ENCODE peak calls at places on chromosomes 6 and 20, in five cellular contexts. One of them, this sample, is unnamed.

GRCh38 chr6:57262491-57262890 is 40.4 kb upstream of the RAB23 start:
- DNase-seq in Peyer's patch: peak
- DNase-seq in Panc1: no peak
- DNase-seq in kidney: peak
- DNase-seq in effector memory CD4-positive, alpha-beta T cell: no peak
- DNase-seq in this sample: no peak

GRCh38 chr20:49385471-49385870 is 97.0 kb downstream of the KCNB1 start:
- DNase-seq in Peyer's patch: no peak
- DNase-seq in effector memory CD4-positive, alpha-beta T cell: no peak
- DNase-seq in Panc1: no peak
- DNase-seq in kidney: no peak
- DNase-seq in this sample: peak

GRCh38 chr6:155412335-155412734 is 43.3 kb downstream of the NOX3 start:
- DNase-seq in effector memory CD4-positive, alpha-beta T cell: no peak
- DNase-seq in kidney: no peak
- DNase-seq in Panc1: no peak
- DNase-seq in Peyer's patch: no peak
- DNase-seq in this sample: no peak

GRCh38 chr20:2692036-2692885 is at the start of gene EBF4:
- DNase-seq in Panc1: no peak
- DNase-seq in Peyer's patch: peak
- DNase-seq in kidney: peak
- DNase-seq in effector memory CD4-positive, alpha-beta T cell: peak
- DNase-seq in this sample: peak

GRCh38 chr6:150528648-150529285 is 70.9 kb upstream of the PLEKHG1 start:
- DNase-seq in kidney: peak
- DNase-seq in effector memory CD4-positive, alpha-beta T cell: no peak
- DNase-seq in Panc1: no peak
- DNase-seq in Peyer's patch: peak
- DNase-seq in this sample: no peak

GRCh38 chr6:44225579-44226325 is 2.4 kb downstream of the SLC29A1 start:
- DNase-seq in Peyer's patch: no peak
- DNase-seq in effector memory CD4-positive, alpha-beta T cell: no peak
- DNase-seq in kidney: no peak
- DNase-seq in Panc1: no peak
- DNase-seq in this sample: no peak

GRCh38 chr20:51562334-51563140 is 20.0 kb upstream of the NFATC2 start:
- DNase-seq in Peyer's patch: peak
- DNase-seq in kidney: peak
- DNase-seq in Panc1: peak
- DNase-seq in effector memory CD4-positive, alpha-beta T cell: no peak
- DNase-seq in this sample: no peak

GRCh38 chr6:6749791-6750434 is 161.4 kb downstream of the LY86 start:
- DNase-seq in effector memory CD4-positive, alpha-beta T cell: no peak
- DNase-seq in Panc1: no peak
- DNase-seq in Peyer's patch: peak
- DNase-seq in kidney: peak
- DNase-seq in this sample: no peak

GRCh38 chr6:34575326-34575725 is 19.2 kb upstream of the SPDEF start:
- DNase-seq in effector memory CD4-positive, alpha-beta T cell: no peak
- DNase-seq in kidney: no peak
- DNase-seq in Peyer's patch: no peak
- DNase-seq in Panc1: no peak
- DNase-seq in this sample: no peak

GRCh38 chr6:142842423-142843261 is 102.3 kb downstream of the HIVEP2 start:
- DNase-seq in effector memory CD4-positive, alpha-beta T cell: peak
- DNase-seq in Panc1: peak
- DNase-seq in kidney: no peak
- DNase-seq in Peyer's patch: no peak
- DNase-seq in this sample: peak

GRCh38 chr6:51711876-51712275 is 375.5 kb downstream of the PKHD1 start:
- DNase-seq in Peyer's patch: no peak
- DNase-seq in Panc1: no peak
- DNase-seq in effector memory CD4-positive, alpha-beta T cell: no peak
- DNase-seq in kidney: no peak
- DNase-seq in this sample: no peak

GRCh38 chr6:161486326-161486725 is 212.5 kb upstream of the AGPAT4 start:
- DNase-seq in effector memory CD4-positive, alpha-beta T cell: no peak
- DNase-seq in kidney: no peak
- DNase-seq in Peyer's patch: no peak
- DNase-seq in Panc1: no peak
- DNase-seq in this sample: no peak

GRCh38 chr6:1590580-1590979 is 19.1 kb upstream of the FOXC1 start:
- DNase-seq in kidney: no peak
- DNase-seq in effector memory CD4-positive, alpha-beta T cell: no peak
- DNase-seq in Panc1: no peak
- DNase-seq in Peyer's patch: peak
- DNase-seq in this sample: no peak

DNA sequence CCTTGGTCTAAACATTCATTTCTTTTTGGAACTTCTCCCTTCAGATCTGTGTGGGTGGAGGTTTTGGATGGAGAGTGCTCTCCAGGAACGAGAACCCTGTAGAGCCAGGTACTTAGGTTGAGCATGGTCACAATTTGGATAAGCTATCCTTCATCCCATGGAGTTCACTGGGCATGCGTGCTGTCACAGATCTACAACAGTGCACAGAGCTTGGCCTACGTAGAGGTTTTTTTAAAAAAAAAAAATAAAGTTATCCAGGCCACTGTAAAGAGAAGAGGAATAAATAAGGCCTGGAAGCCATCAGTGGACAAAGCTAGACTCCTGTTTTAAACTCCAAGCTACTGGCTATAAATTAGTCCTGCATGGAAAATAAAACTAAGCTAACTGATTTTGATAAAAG is 165.6 kb downstream of the SLC24A3 start:
- DNase-seq in kidney: no peak
- DNase-seq in Panc1: no peak
- DNase-seq in effector memory CD4-positive, alpha-beta T cell: no peak
- DNase-seq in Peyer's patch: no peak
- DNase-seq in this sample: no peak
- H3K27ac ChIP-seq in kidney: no peak
- H3K27ac ChIP-seq in Panc1: no peak
- H3K27ac ChIP-seq in effector memory CD4-positive, alpha-beta T cell: no peak
- H3K27ac ChIP-seq in Peyer's patch: no peak
- H3K27ac ChIP-seq in this sample: no peak

DNA sequence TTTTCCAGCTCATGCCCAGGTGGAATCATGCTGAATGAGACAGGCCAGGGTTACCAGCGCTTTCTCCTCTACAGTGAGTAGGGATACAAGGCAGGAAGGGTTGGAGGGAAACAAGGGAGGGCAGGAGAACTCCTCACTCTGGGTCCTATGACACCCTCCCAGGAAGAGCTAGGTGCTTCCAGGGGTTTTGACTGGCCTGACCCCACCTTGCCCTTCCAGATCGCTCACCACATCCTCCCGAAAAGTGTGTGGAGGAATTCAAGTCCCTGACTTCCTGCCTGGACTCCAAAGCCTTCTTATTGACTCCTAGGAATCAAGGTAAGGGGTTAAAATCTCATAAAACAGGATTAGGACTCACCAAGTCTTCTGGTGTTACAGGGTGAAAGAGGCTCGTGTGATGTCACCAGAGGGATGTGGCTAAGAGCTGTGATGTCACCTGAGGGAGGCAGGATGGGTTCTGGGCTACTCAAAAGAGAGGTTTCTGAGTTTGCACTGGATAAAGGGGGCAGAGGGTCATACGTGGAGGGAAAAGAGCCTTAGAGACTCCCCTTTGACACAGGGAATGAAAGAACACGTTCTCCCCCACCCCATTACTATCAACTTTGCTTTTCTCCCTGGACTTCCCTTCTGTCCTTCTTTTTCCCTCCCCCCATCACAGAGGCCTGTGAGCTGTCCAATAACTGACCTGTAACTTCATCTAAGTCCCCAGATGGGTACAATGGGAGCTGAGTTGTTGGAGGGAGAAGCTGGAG is 1.9 kb downstream of the APOM start:
- DNase-seq in kidney: no peak
- DNase-seq in Panc1: no peak
- DNase-seq in effector memory CD4-positive, alpha-beta T cell: no peak
- DNase-seq in Peyer's patch: no peak
- DNase-seq in this sample: peak
- H3K27ac ChIP-seq in kidney: no peak
- H3K27ac ChIP-seq in Panc1: peak
- H3K27ac ChIP-seq in effector memory CD4-positive, alpha-beta T cell: no peak
- H3K27ac ChIP-seq in Peyer's patch: no peak
- H3K27ac ChIP-seq in this sample: peak

GRCh38 chr6:111862727-111863126 is 10.5 kb downstream of the FYN start:
- DNase-seq in kidney: no peak
- DNase-seq in effector memory CD4-positive, alpha-beta T cell: no peak
- DNase-seq in Peyer's patch: no peak
- DNase-seq in Panc1: no peak
- DNase-seq in this sample: no peak

GRCh38 chr6:111862314-111862713 is 10.9 kb downstream of the FYN start:
- DNase-seq in Peyer's patch: no peak
- DNase-seq in effector memory CD4-positive, alpha-beta T cell: no peak
- DNase-seq in Panc1: no peak
- DNase-seq in kidney: no peak
- DNase-seq in this sample: no peak

GRCh38 chr6:111858347-111858746 is 14.9 kb downstream of the FYN start:
- DNase-seq in Peyer's patch: no peak
- DNase-seq in Panc1: no peak
- DNase-seq in kidney: no peak
- DNase-seq in effector memory CD4-positive, alpha-beta T cell: no peak
- DNase-seq in this sample: no peak

GRCh38 chr6:111864138-111865048 is 8.9 kb downstream of the FYN start:
- DNase-seq in effector memory CD4-positive, alpha-beta T cell: no peak
- DNase-seq in kidney: no peak
- DNase-seq in Peyer's patch: no peak
- DNase-seq in Panc1: no peak
- DNase-seq in this sample: no peak

DNA sequence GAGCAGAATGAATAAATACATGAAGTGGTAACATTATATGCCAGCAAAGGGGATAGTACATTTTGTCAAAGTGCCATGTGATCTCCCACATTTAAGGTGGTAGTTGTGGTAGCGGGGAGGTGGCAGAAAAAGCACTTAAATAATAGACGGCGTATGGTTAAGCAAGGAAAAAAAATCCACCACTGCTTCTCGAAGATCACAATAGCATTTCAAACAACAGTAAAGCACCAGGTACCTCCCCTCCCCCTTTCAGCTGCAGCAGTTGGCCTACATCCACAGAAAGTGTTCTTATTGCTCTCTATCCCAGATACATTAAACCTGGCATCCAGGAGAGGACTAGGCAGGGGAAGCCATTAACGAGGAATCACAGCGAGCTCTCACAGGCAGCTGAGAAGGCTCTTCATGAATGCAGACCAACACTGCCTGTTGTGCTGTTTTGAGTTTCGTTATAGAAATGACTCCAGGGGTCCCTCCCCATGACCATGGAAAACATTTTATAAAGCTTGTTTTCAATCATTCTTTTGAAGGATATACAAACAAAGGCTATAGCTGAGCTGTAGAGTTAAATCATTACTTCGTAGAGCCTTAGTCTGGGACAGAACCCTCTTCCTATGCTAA is 11.8 kb downstream of the FYN start:
- DNase-seq in effector memory CD4-positive, alpha-beta T cell: no peak
- DNase-seq in Panc1: no peak
- DNase-seq in kidney: no peak
- DNase-seq in Peyer's patch: no peak
- DNase-seq in this sample: no peak
- H3K27ac ChIP-seq in effector memory CD4-positive, alpha-beta T cell: no peak
- H3K27ac ChIP-seq in Panc1: no peak
- H3K27ac ChIP-seq in kidney: no peak
- H3K27ac ChIP-seq in Peyer's patch: no peak
- H3K27ac ChIP-seq in this sample: no peak

GRCh38 chr6:154412106-154412820 is 55.7 kb upstream of the IPCEF1 start:
- DNase-seq in Peyer's patch: no peak
- DNase-seq in effector memory CD4-positive, alpha-beta T cell: no peak
- DNase-seq in Panc1: no peak
- DNase-seq in kidney: no peak
- DNase-seq in this sample: no peak
- H3K27ac ChIP-seq in Peyer's patch: no peak
- H3K27ac ChIP-seq in effector memory CD4-positive, alpha-beta T cell: no peak
- H3K27ac ChIP-seq in Panc1: no peak
- H3K27ac ChIP-seq in kidney: peak
- H3K27ac ChIP-seq in this sample: no peak

GRCh38 chr6:148520109-148520841 is 177.6 kb downstream of the SASH1 start:
- DNase-seq in Panc1: no peak
- DNase-seq in kidney: no peak
- DNase-seq in effector memory CD4-positive, alpha-beta T cell: no peak
- DNase-seq in Peyer's patch: peak
- DNase-seq in this sample: no peak
- H3K27ac ChIP-seq in Panc1: no peak
- H3K27ac ChIP-seq in kidney: no peak
- H3K27ac ChIP-seq in effector memory CD4-positive, alpha-beta T cell: no peak
- H3K27ac ChIP-seq in Peyer's patch: peak
- H3K27ac ChIP-seq in this sample: no peak

GRCh38 chr6:3364391-3364790 is 92.5 kb downstream of the SLC22A23 start:
- DNase-seq in effector memory CD4-positive, alpha-beta T cell: no peak
- DNase-seq in kidney: no peak
- DNase-seq in Peyer's patch: no peak
- DNase-seq in Panc1: no peak
- DNase-seq in this sample: no peak
- H3K27ac ChIP-seq in effector memory CD4-positive, alpha-beta T cell: no peak
- H3K27ac ChIP-seq in kidney: no peak
- H3K27ac ChIP-seq in Peyer's patch: no peak
- H3K27ac ChIP-seq in Panc1: no peak
- H3K27ac ChIP-seq in this sample: no peak

GRCh38 chr6:24234043-24234442 is 108.0 kb downstream of the NRSN1 start:
- DNase-seq in Peyer's patch: no peak
- DNase-seq in Panc1: no peak
- DNase-seq in kidney: no peak
- DNase-seq in effector memory CD4-positive, alpha-beta T cell: no peak
- DNase-seq in this sample: no peak
- H3K27ac ChIP-seq in Peyer's patch: no peak
- H3K27ac ChIP-seq in Panc1: no peak
- H3K27ac ChIP-seq in kidney: no peak
- H3K27ac ChIP-seq in effector memory CD4-positive, alpha-beta T cell: no peak
- H3K27ac ChIP-seq in this sample: no peak

This sample was measured in CD4-positive, CD25-positive, alpha-beta regulatory T cell.